ENCODE peak calls at places on chromosome 3, in six cellular contexts. V is AG20443, K is H54, B is G401, W is epithelial cell of esophagus, A is MCF 10A. X is an unnamed sample.

GRCh38 chr3:43765417-43766030 is 74.8 kb downstream of the ABHD5 start:
- DNase-seq in W (peak), K (no peak), V (peak), B (no peak), A (peak), X (no peak)

GRCh38 chr3:30751610-30752299 is 142.7 kb downstream of the GADL1 start:
- DNase-seq in V (no peak), B (no peak), A (peak), K (no peak), W (peak), X (peak)

GRCh38 chr3:51099794-51100542 is 285.1 kb upstream of the MANF start:
- DNase-seq in W (peak), V (peak), K (peak), B (peak), A (peak), X (no peak)

GRCh38 chr3:120339362-120339761 is 9.8 kb downstream of the LRRC58 start:
- DNase-seq in V (no peak), W (no peak), K (no peak), A (no peak), B (no peak), X (no peak)

GRCh38 chr3:183533410-183534132 is 21.9 kb downstream of the KLHL6 start:
- DNase-seq in B (no peak), W (no peak), A (no peak), V (no peak), K (no peak), X (no peak)

GRCh38 chr3:156474560-156475389 is 80.1 kb downstream of the SSR3 start:
- DNase-seq in A (peak), K (no peak), W (peak), B (no peak), V (no peak), X (no peak)

GRCh38 chr3:107662109-107662477 is 139.3 kb downstream of the BBX start:
- DNase-seq in B (no peak), V (peak), W (peak), K (peak), A (peak), X (no peak)

GRCh38 chr3:183809209-183809608 is 16.2 kb downstream of the MAP6D1 start:
- DNase-seq in A (no peak), B (no peak), W (no peak), V (no peak), K (no peak), X (no peak)

GRCh38 chr3:129612350-129613204 is 6.1 kb upstream of the PLXND1 start:
- DNase-seq in V (peak), K (peak), W (no peak), A (no peak), B (no peak), X (no peak)

GRCh38 chr3:110265302-110265701 is 806.3 kb upstream of the NECTIN3 start:
- DNase-seq in A (no peak), K (no peak), V (no peak), W (no peak), B (no peak), X (no peak)

GRCh38 chr3:87082806-87083440 is 92.0 kb upstream of the VGLL3 start:
- DNase-seq in A (peak), K (peak), V (peak), W (peak), B (peak), X (no peak)

GRCh38 chr3:173465112-173465511 is 67.6 kb downstream of the NLGN1 start:
- DNase-seq in A (peak), K (peak), V (peak), B (no peak), W (peak), X (no peak)

GRCh38 chr3:51311055-51311454 is 74.0 kb upstream of the MANF start:
- DNase-seq in K (peak), A (peak), B (peak), W (peak), V (peak), X (no peak)

GRCh38 chr3:52091566-52092290 is 35.4 kb upstream of the DUSP7 start:
- DNase-seq in B (no peak), A (no peak), K (no peak), W (no peak), V (peak), X (no peak)

GRCh38 chr3:192834428-192834827 is 83.2 kb downstream of the MB21D2 start:
- DNase-seq in W (no peak), A (no peak), K (no peak), B (no peak), V (no peak), X (no peak)

GRCh38 chr3:9399746-9400145 is 2.3 kb downstream of the SETD5 start:
- DNase-seq in V (peak), W (peak), K (peak), B (peak), A (peak), X (no peak)

GRCh38 chr3:107124885-107125284 is 252.4 kb upstream of the CCDC54 start:
- DNase-seq in K (no peak), V (peak), A (peak), W (peak), B (peak), X (no peak)

GRCh38 chr3:47163023-47163989 is 607 bp downstream of the SETD2 start:
- DNase-seq in W (peak), V (peak), A (peak), K (peak), B (peak), X (peak)

GRCh38 chr3:72376917-72377710 is 471.1 kb downstream of the SHQ1 start:
- DNase-seq in W (no peak), K (no peak), V (no peak), B (no peak), A (no peak), X (no peak)

GRCh38 chr3:171776839-171777607 is 33.3 kb downstream of the PLD1 start:
- DNase-seq in W (peak), B (no peak), A (peak), V (no peak), K (no peak), X (no peak)

GRCh38 chr3:68403741-68404140 is 528.6 kb downstream of the TAFA4 start:
- DNase-seq in V (no peak), A (no peak), W (no peak), K (no peak), B (no peak), X (no peak)

GRCh38 chr3:155302476-155302875 is 9.0 kb upstream of the STRIT1 start:
- DNase-seq in K (no peak), B (no peak), V (peak), W (no peak), A (no peak), X (no peak)

GRCh38 chr3:104273046-104273649 is 1093.6 kb upstream of the ALCAM start:
- DNase-seq in K (no peak), B (no peak), W (peak), V (peak), A (peak), X (no peak)

GRCh38 chr3:127452321-127452821 is 138.2 kb downstream of the TPRA1 start:
- DNase-seq in K (no peak), A (no peak), V (no peak), W (no peak), B (no peak), X (no peak)

GRCh38 chr3:12629560-12629959 is 34.4 kb downstream of the RAF1 start:
- DNase-seq in K (no peak), V (peak), A (peak), B (peak), W (no peak), X (no peak)

GRCh38 chr3:195877136-195877715 is 31.1 kb downstream of the TNK2 start:
- DNase-seq in W (peak), B (no peak), V (no peak), A (no peak), K (no peak), X (no peak)

GRCh38 chr3:157127831-157128767 is 31.8 kb downstream of the CCNL1 start:
- DNase-seq in B (no peak), V (peak), K (peak), W (peak), A (peak), X (peak)

GRCh38 chr3:128100126-128100525 is 23.5 kb downstream of the RUVBL1 start:
- DNase-seq in B (no peak), V (no peak), A (no peak), K (no peak), W (no peak), X (no peak)

GRCh38 chr3:40009991-40010390 is 200.6 kb downstream of the MYRIP start:
- DNase-seq in K (no peak), W (no peak), V (no peak), A (no peak), B (peak), X (no peak)

GRCh38 chr3:173253471-173253870 is 112.4 kb upstream of the SPATA16 start:
- DNase-seq in B (no peak), W (no peak), A (no peak), V (no peak), K (no peak), X (no peak)

GRCh38 chr3:11819146-11819545 is 27.5 kb downstream of the TAMM41 start:
- DNase-seq in A (peak), K (no peak), B (no peak), W (peak), V (no peak), X (no peak)

GRCh38 chr3:119570229-119570628 is 9.1 kb upstream of the ADPRH start:
- DNase-seq in K (no peak), B (no peak), V (no peak), A (no peak), W (no peak), X (no peak)

X was measured in T follicular helper cell.